ENCODE peak calls at places on chromosome 13, in ten cellular contexts. M, F, I, N, B, X, O, V, U and C are unnamed samples.

GRCh38 chr13:91308299-91308698 is 39.2 kb upstream of the MIR17HG start:
- DNase-seq in M (no peak), F (peak), I (no peak), N (no peak), B (no peak), X (no peak), O (peak), V (no peak), U (no peak), C (no peak)

GRCh38 chr13:101065314-101065713 is 351.0 kb downstream of the NALCN start:
- DNase-seq in M (peak), F (no peak), I (no peak), N (no peak), B (peak), X (no peak), O (peak), V (peak), U (no peak), C (no peak)

GRCh38 chr13:33536639-33537425 is 251.3 kb upstream of the STARD13 start:
- DNase-seq in M (peak), F (no peak), I (no peak), N (no peak), B (peak), X (no peak), O (peak), V (peak), U (no peak), C (no peak)

GRCh38 chr13:58712191-58712590 is 1080.6 kb downstream of the PCDH17 start:
- DNase-seq in M (no peak), F (peak), I (no peak), N (no peak), B (no peak), X (no peak), O (no peak), V (no peak), U (no peak), C (no peak)

GRCh38 chr13:55439450-55439849 is 1701.3 kb upstream of the PRR20A start:
- DNase-seq in M (no peak), F (no peak), I (no peak), N (no peak), B (no peak), X (no peak), O (no peak), V (no peak), U (no peak), C (no peak)

GRCh38 chr13:44331912-44332840 is 41.4 kb upstream of the SERP2 start:
- DNase-seq in M (peak), F (peak), I (no peak), N (peak), B (peak), X (no peak), O (peak), V (peak), U (peak), C (peak)

GRCh38 chr13:78602561-78603239 is 652 bp downstream of the POU4F1 start:
- DNase-seq in M (no peak), F (no peak), I (no peak), N (no peak), B (no peak), X (no peak), O (no peak), V (no peak), U (no peak), C (no peak)

GRCh38 chr13:97911311-97912138 is 42.0 kb upstream of the IPO5 start:
- DNase-seq in M (peak), F (peak), I (no peak), N (no peak), B (peak), X (no peak), O (peak), V (no peak), U (no peak), C (no peak)

GRCh38 chr13:28531195-28531955 is 36.4 kb upstream of the FLT1 start:
- DNase-seq in M (no peak), F (peak), I (no peak), N (no peak), B (peak), X (no peak), O (peak), V (no peak), U (no peak), C (no peak)

GRCh38 chr13:29362849-29363604 is 232.5 kb downstream of the SLC7A1 start:
- DNase-seq in M (peak), F (peak), I (peak), N (peak), B (peak), X (no peak), O (peak), V (no peak), U (peak), C (peak)

GRCh38 chr13:29472317-29472961 is 123.0 kb downstream of the SLC7A1 start:
- DNase-seq in M (peak), F (peak), I (peak), N (no peak), B (peak), X (no peak), O (peak), V (peak), U (no peak), C (no peak)

GRCh38 chr13:24741016-24741662 is 22.8 kb upstream of the RNF17 start:
- DNase-seq in M (no peak), F (no peak), I (no peak), N (no peak), B (no peak), X (no peak), O (peak), V (no peak), U (no peak), C (no peak)

GRCh38 chr13:39023316-39023715 is 14.6 kb downstream of the PROSER1 start:
- DNase-seq in M (no peak), F (no peak), I (no peak), N (no peak), B (peak), X (no peak), O (peak), V (no peak), U (no peak), C (no peak)

GRCh38 chr13:112194167-112194530 is 127.2 kb downstream of the SOX1 start:
- DNase-seq in M (no peak), F (no peak), I (no peak), N (no peak), B (no peak), X (no peak), O (no peak), V (no peak), U (no peak), C (no peak)

GRCh38 chr13:108785844-108786243 is 156.4 kb downstream of the MYO16 start:
- DNase-seq in M (no peak), F (no peak), I (no peak), N (no peak), B (no peak), X (no peak), O (no peak), V (no peak), U (no peak), C (no peak)

GRCh38 chr13:59651479-59651878 is 512.2 kb downstream of the DIAPH3 start:
- DNase-seq in M (no peak), F (no peak), I (no peak), N (no peak), B (no peak), X (no peak), O (no peak), V (no peak), U (no peak), C (no peak)

GRCh38 chr13:100298691-100299090 is 209.8 kb downstream of the PCCA start:
- DNase-seq in M (no peak), F (no peak), I (no peak), N (no peak), B (no peak), X (no peak), O (no peak), V (no peak), U (no peak), C (no peak)

GRCh38 chr13:106213028-106213427 is 322.4 kb downstream of the EFNB2 start:
- DNase-seq in M (no peak), F (no peak), I (no peak), N (no peak), B (no peak), X (no peak), O (no peak), V (no peak), U (no peak), C (no peak)

GRCh38 chr13:63512095-63512494 is 2096.4 kb upstream of the PCDH20 start:
- DNase-seq in M (no peak), F (no peak), I (no peak), N (no peak), B (no peak), X (no peak), O (no peak), V (no peak), U (no peak), C (no peak)

GRCh38 chr13:43574601-43575000 is 212.2 kb downstream of the ENOX1 start:
- DNase-seq in M (no peak), F (no peak), I (no peak), N (no peak), B (no peak), X (no peak), O (no peak), V (no peak), U (no peak), C (no peak)

GRCh38 chr13:19782049-19782726 is 557 bp downstream of the PSPC1 start:
- DNase-seq in M (peak), F (no peak), I (peak), N (peak), B (peak), X (peak), O (peak), V (no peak), U (peak), C (peak)

GRCh38 chr13:70380809-70381208 is 272.6 kb upstream of the KLHL1 start:
- DNase-seq in M (no peak), F (no peak), I (no peak), N (no peak), B (no peak), X (no peak), O (no peak), V (no peak), U (no peak), C (no peak)

GRCh38 chr13:110233181-110233641 is 73.7 kb downstream of the COL4A1 start:
- DNase-seq in M (peak), F (no peak), I (no peak), N (no peak), B (peak), X (no peak), O (peak), V (peak), U (peak), C (no peak)

GRCh38 chr13:51919531-51919930 is 57.8 kb downstream of the CCDC70 start:
- DNase-seq in M (no peak), F (no peak), I (no peak), N (no peak), B (no peak), X (no peak), O (no peak), V (no peak), U (no peak), C (no peak)

GRCh38 chr13:33485247-33485646 is 199.7 kb upstream of the STARD13 start:
- DNase-seq in M (no peak), F (no peak), I (no peak), N (no peak), B (no peak), X (no peak), O (no peak), V (no peak), U (no peak), C (no peak)

GRCh38 chr13:77896536-77896935 is 22.1 kb downstream of the EDNRB start:
- DNase-seq in M (peak), F (no peak), I (no peak), N (no peak), B (peak), X (no peak), O (peak), V (no peak), U (peak), C (no peak)

GRCh38 chr13:78430166-78430791 is 173.1 kb downstream of the POU4F1 start:
- DNase-seq in M (no peak), F (no peak), I (no peak), N (no peak), B (no peak), X (no peak), O (no peak), V (no peak), U (no peak), C (no peak)

GRCh38 chr13:92137519-92137918 is 739.1 kb downstream of the GPC5 start:
- DNase-seq in M (no peak), F (no peak), I (no peak), N (no peak), B (no peak), X (no peak), O (no peak), V (no peak), U (no peak), C (no peak)

GRCh38 chr13:112831196-112831595 is 137.8 kb upstream of the MCF2L start:
- DNase-seq in M (no peak), F (no peak), I (no peak), N (no peak), B (no peak), X (no peak), O (no peak), V (no peak), U (no peak), C (no peak)

GRCh38 chr13:44300895-44301638 is 72.6 kb upstream of the SERP2 start:
- DNase-seq in M (peak), F (peak), I (no peak), N (no peak), B (peak), X (no peak), O (peak), V (no peak), U (peak), C (no peak)

GRCh38 chr13:30376426-30377311 is 45.6 kb upstream of the UBE2L5 start:
- DNase-seq in M (no peak), F (no peak), I (peak), N (no peak), B (no peak), X (peak), O (no peak), V (no peak), U (no peak), C (no peak)

GRCh38 chr13:94261163-94261562 is 218.3 kb downstream of the DCT start:
- DNase-seq in M (no peak), F (no peak), I (no peak), N (no peak), B (no peak), X (no peak), O (no peak), V (no peak), U (no peak), C (no peak)

GRCh38 chr13:85277753-85278152 is 521.5 kb downstream of the SLITRK6 start:
- DNase-seq in M (peak), F (peak), I (no peak), N (no peak), B (no peak), X (no peak), O (no peak), V (no peak), U (no peak), C (no peak)

GRCh38 chr13:94620286-94620896 is 18.7 kb downstream of the GPR180 start:
- DNase-seq in M (peak), F (no peak), I (no peak), N (no peak), B (peak), X (no peak), O (peak), V (no peak), U (no peak), C (no peak)

GRCh38 chr13:112638919-112639318 is 50.9 kb upstream of the ATP11A start:
- DNase-seq in M (no peak), F (no peak), I (no peak), N (no peak), B (no peak), X (no peak), O (no peak), V (no peak), U (no peak), C (no peak)

GRCh38 chr13:69374036-69374435 is 733.6 kb upstream of the ATXN8OS start:
- DNase-seq in M (no peak), F (no peak), I (no peak), N (no peak), B (no peak), X (no peak), O (no peak), V (no peak), U (no peak), C (no peak)

GRCh38 chr13:41668130-41668757 is 210.9 kb downstream of the RGCC start:
- DNase-seq in M (peak), F (peak), I (no peak), N (peak), B (peak), X (no peak), O (peak), V (peak), U (peak), C (peak)